ENCODE peak calls at places on chromosomes 1 and 21, in five cellular contexts. C is stomach; N is activated CD8-positive, alpha-beta T cell treated with anti-CD3 and anti-CD28 coated beads for 36 hours; R is body of pancreas; Q is RWPE1. U is an unnamed sample.

GRCh38 chr1:9787702-9788101 is 36.1 kb downstream of the CLSTN1 start:
- DNase-seq in N (peak), Q (no peak), R (no peak), C (no peak), U (no peak)

GRCh38 chr1:246492611-246493245 is 14.4 kb downstream of the SMYD3 start:
- DNase-seq in Q (peak), R (peak), C (peak), N (peak), U (peak)

GRCh38 chr1:111602302-111602701 is 17.3 kb upstream of the RAP1A start:
- DNase-seq in N (no peak), C (no peak), Q (no peak), R (no peak), U (no peak)

GRCh38 chr1:200314085-200314750 is 95.6 kb downstream of the ZNF281 start:
- DNase-seq in C (no peak), N (no peak), Q (no peak), R (no peak), U (peak)

GRCh38 chr1:28111157-28111556 is 22.7 kb upstream of the EYA3 start:
- DNase-seq in Q (no peak), C (no peak), N (peak), R (no peak), U (no peak)

GRCh38 chr21:37974081-37974480 is 57.8 kb upstream of the KCNJ6 start:
- DNase-seq in R (no peak), C (no peak), Q (peak), N (no peak), U (no peak)

GRCh38 chr1:28110555-28110954 is 22.1 kb upstream of the EYA3 start:
- DNase-seq in C (no peak), Q (peak), N (no peak), R (no peak), U (no peak)

GRCh38 chr1:110508038-110508437 is 10.9 kb downstream of the KCNA10 start:
- DNase-seq in C (peak), N (no peak), Q (no peak), R (no peak), U (peak)

GRCh38 chr1:228459091-228459993 is 27.8 kb upstream of the RNF187 start:
- DNase-seq in C (peak), Q (peak), N (peak), R (peak), U (peak)

DNA sequence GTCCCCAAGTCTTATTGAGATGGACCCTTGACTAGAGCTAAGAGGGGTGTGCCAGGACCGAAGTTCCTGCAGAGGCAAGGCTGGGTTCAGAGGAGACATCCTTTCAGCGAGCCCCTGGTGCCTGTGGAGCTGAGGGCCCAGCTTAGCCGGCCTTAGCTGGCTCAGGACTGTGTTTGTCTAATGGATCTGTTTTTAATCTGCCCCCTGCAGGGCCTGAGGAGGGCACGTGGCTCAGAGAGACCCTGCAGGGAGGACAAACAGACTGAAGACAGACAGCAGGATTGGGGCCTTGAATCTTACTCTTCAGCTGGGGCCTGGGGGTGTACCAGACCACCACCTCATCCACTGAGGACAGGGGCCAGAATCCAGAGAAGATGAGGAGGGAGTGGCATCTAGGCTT is 1.6 kb downstream of the CRABP2 start:
- DNase-seq in C (no peak), N (no peak), R (no peak), Q (no peak), U (no peak)
- TF ChIP-seq CTCF in C (no peak), N (no peak), R (no peak), Q (no peak), U (no peak)

DNA sequence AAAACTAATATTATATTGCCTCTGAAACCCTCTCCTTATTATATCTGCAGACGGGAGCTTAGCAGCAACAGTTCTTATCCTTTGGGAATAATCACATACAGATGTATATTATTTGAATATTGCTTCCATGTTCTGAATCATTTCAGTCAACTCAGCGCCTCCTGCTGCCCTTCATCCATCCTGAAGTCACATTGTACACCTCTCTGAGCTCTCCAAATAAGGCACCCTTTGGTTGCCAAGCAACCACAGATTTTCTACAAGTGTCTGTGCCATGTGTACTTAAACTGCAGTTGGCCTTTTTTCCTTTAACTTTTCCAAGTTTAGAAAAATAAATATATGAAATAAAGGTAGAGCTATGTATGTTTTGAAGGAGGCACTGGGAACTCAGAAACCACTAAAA is 384.2 kb downstream of the LRRIQ3 start:
- DNase-seq in R (no peak), N (no peak), Q (no peak), C (no peak), U (no peak)
- TF ChIP-seq CTCF in R (no peak), N (no peak), Q (no peak), C (no peak), U (no peak)

DNA sequence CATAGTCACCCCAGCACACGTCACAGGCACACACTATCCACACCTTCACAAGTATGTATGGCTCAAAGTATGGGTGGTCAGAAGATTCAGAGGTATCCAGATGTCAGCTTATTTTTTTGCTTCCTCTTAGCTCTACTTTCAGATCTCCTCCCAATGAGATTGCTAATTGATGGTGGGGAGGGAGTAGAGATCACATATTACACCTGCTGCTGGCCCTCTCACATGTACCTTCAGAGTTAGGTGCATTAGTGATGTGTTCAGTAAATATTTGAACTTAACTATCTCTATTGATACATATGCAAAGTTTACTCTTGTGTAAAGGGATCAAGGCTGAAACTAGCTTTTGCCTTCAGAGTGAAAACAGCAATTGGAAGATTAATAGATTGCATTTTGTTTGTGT is 262.6 kb downstream of the PCP4 start:
- DNase-seq in R (no peak), C (no peak), Q (no peak), N (no peak), U (no peak)
- TF ChIP-seq CTCF in R (no peak), C (no peak), Q (no peak), N (no peak), U (no peak)

DNA sequence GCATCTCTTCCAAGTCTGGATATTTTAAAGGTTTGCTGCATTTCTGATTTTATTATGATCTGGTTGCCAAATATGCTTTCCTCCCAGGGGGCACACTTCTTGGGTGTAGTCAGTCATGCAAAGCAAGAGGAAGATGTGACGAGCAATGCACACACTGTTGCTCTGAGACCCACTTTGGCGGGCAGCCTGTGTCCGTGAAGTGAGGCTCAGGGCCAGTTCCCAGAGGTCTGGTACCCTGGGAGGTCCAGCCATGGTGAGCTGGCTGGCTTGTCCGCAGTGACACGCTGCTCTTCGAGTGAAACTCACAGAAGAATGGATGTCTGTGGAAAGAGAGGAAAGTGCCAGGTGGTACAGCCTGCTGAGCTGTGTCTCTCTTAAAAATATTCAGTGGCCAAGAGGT is 52.8 kb upstream of the EDN2 start:
- DNase-seq in N (no peak), Q (no peak), C (no peak), R (peak), U (no peak)
- TF ChIP-seq CTCF in N (no peak), Q (no peak), C (no peak), R (no peak), U (no peak)